ENCODE peak calls at places on chromosomes 11 and 22, in nine cellular contexts. E is choroid plexus epithelial cell, N is endothelial cell, K is GM13977, C is osteocyte, Y is lower leg skin, M is neural progenitor cell, G is left ventricle myocardium inferior, Z is OCI-LY7. U is an unnamed sample.

GRCh38 chr22:26447594-26448329 is 18.7 kb downstream of the ASPHD2 start:
- DNase-seq in C (no peak), Y (no peak), E (no peak), K (no peak), G (no peak), N (no peak), M (no peak), Z (no peak), U (no peak)

GRCh38 chr11:76048763-76049162 is 157.5 kb downstream of the WNT11 start:
- DNase-seq in K (no peak), G (no peak), M (peak; percentile 40), C (no peak), Z (peak; percentile 92), Y (no peak), N (no peak), E (no peak), U (no peak)

GRCh38 chr11:92322225-92322624 is 97.6 kb downstream of the FAT3 start:
- DNase-seq in E (peak; percentile 30), Y (no peak), K (no peak), N (no peak), G (no peak), M (no peak), C (no peak), Z (no peak), U (no peak)

GRCh38 chr22:23767673-23768548 is at the start of gene CHCHD10:
- DNase-seq in K (peak; percentile 93), M (peak; percentile 94), Z (peak; percentile 89), G (peak; percentile 87), N (peak; percentile 94), Y (peak; percentile 74), C (peak; percentile 93), E (peak; percentile 70), U (peak; percentile 86)

GRCh38 chr22:37464181-37464580 is 22.0 kb downstream of the MFNG start:
- DNase-seq in K (peak; percentile 62), Z (peak; percentile 78), C (no peak), E (no peak), N (no peak), G (no peak), M (no peak), Y (no peak), U (peak; percentile 59)

GRCh38 chr22:29050457-29050856 is 11.2 kb downstream of the C22orf31 start:
- DNase-seq in N (no peak), Z (no peak), K (no peak), G (no peak), E (no peak), Y (no peak), M (no peak), C (no peak), U (no peak)

GRCh38 chr22:18973264-18974031 is 37.4 kb upstream of the PRODH start:
- DNase-seq in M (peak; percentile 18), E (no peak), Y (no peak), Z (no peak), G (no peak), C (no peak), N (no peak), K (no peak), U (no peak)

GRCh38 chr11:65997286-65997685 is 4.7 kb downstream of the EIF1AD start:
- DNase-seq in Z (no peak), Y (no peak), M (no peak), C (no peak), N (no peak), G (no peak), K (no peak), E (peak; percentile 18), U (no peak)

GRCh38 chr11:119107538-119108150 is 500 bp downstream of the C2CD2L start:
- DNase-seq in Z (peak; percentile 45), Y (no peak), N (no peak), C (no peak), M (peak; percentile 52), E (no peak), G (no peak), K (peak; percentile 52), U (no peak)

GRCh38 chr11:45083544-45084087 is 62.8 kb upstream of the PRDM11 start:
- DNase-seq in G (no peak), N (no peak), Y (no peak), E (no peak), C (no peak), Z (peak; percentile 45), M (peak; percentile 57), K (no peak), U (no peak)

GRCh38 chr11:95923730-95924413 is at the start of gene MTMR2:
- DNase-seq in N (peak; percentile 84), E (peak; percentile 77), Y (peak; percentile 53), G (peak; percentile 80), K (peak; percentile 84), M (peak; percentile 92), Z (peak; percentile 43), C (peak; percentile 92), U (peak; percentile 90)

GRCh38 chr11:86668929-86669328 is 3.5 kb downstream of the ME3 start:
- DNase-seq in E (no peak), C (no peak), Z (no peak), N (no peak), M (no peak), K (no peak), Y (no peak), G (no peak), U (no peak)

GRCh38 chr11:46006418-46007070 is 84.1 kb downstream of the LARGE2 start:
- DNase-seq in G (no peak), Y (peak; percentile 27), M (peak; percentile 81), K (peak; percentile 70), E (peak; percentile 89), Z (peak; percentile 83), N (peak; percentile 31), C (no peak), U (peak; percentile 59)

GRCh38 chr11:96237759-96238158 is 105.2 kb downstream of the MAML2 start:
- DNase-seq in Z (no peak), E (no peak), M (peak; percentile 39), G (no peak), Y (no peak), C (no peak), K (no peak), N (no peak), U (no peak)

GRCh38 chr11:106228996-106229395 is 151.5 kb downstream of the AASDHPPT start:
- DNase-seq in C (no peak), G (no peak), Y (no peak), K (no peak), N (no peak), M (no peak), Z (no peak), E (peak; percentile 19), U (no peak)

GRCh38 chr11:47499160-47499559 is 50.2 kb upstream of the RAPSN start:
- DNase-seq in C (no peak), N (no peak), M (no peak), Z (no peak), G (no peak), K (no peak), E (no peak), Y (no peak), U (no peak)

GRCh38 chr11:61963282-61964057 is 4.0 kb downstream of the FTH1 start:
- DNase-seq in N (no peak), M (no peak), C (no peak), G (no peak), K (no peak), Z (peak; percentile 74), E (peak; percentile 73), Y (no peak), U (no peak)

GRCh38 chr11:111365722-111366559 is 13.1 kb downstream of the POU2AF1 start:
- DNase-seq in C (no peak), N (no peak), K (no peak), M (no peak), Z (no peak), E (no peak), G (no peak), Y (no peak), U (no peak)

GRCh38 chr22:20771918-20772625 is 1.8 kb upstream of the SERPIND1 start:
- DNase-seq in C (no peak), E (no peak), N (peak; percentile 24), Y (no peak), G (no peak), Z (no peak), M (peak; percentile 46), K (no peak), U (no peak)

DNA sequence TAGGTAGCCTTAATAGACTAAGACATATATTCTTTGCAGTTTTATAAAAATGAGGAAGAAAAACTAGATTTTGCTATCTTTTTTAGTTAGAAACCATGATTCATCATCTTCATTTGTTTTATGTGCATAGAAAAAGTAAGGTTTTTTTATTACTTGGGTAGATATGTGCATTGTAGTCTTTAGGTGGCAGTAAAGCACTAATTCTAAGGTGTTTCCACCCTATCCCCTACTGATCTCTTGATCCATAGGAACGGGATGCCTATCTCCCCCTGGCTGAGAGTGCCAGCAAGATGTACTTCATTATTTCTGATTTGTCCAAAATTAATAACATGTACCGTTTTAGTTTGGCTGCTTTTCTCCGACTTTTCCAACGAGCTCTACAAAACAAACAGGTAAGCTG is 148.1 kb downstream of the DYNC2H1 start:
- DNase-seq in N (no peak), Y (no peak), Z (no peak), G (no peak), E (peak; percentile 57), M (peak; percentile 14), K (no peak), C (no peak), U (no peak)
- TF ChIP-seq CTCF in N (no peak), Y (no peak), Z (peak; percentile 53), G (no peak), E (peak; percentile 54), M (peak; percentile 48), K (no peak), C (peak; percentile 53), U (no peak)

GRCh38 chr22:31995046-31995445 is 48.0 kb upstream of the SLC5A1 start:
- DNase-seq in Y (no peak), C (no peak), N (no peak), K (no peak), E (peak; percentile 24), M (peak; percentile 18), G (no peak), Z (peak; percentile 10), U (no peak)
- TF ChIP-seq CTCF in Y (no peak), C (no peak), N (peak; percentile 59), K (no peak), E (peak; percentile 46), M (peak; percentile 49), G (peak; percentile 12), Z (peak; percentile 65), U (no peak)

GRCh38 chr11:102451693-102452460 is 688 bp downstream of the TMEM123 start:
- DNase-seq in G (peak; percentile 70), M (peak; percentile 82), Z (peak; percentile 94), Y (peak; percentile 49), E (peak; percentile 48), N (peak; percentile 53), C (no peak), K (peak; percentile 81), U (peak; percentile 75)
- TF ChIP-seq CTCF in G (no peak), M (peak; percentile 29), Z (peak; percentile 71), Y (no peak), E (peak; percentile 22), N (no peak), C (peak; percentile 32), K (peak; percentile 50), U (peak; percentile 29)

DNA sequence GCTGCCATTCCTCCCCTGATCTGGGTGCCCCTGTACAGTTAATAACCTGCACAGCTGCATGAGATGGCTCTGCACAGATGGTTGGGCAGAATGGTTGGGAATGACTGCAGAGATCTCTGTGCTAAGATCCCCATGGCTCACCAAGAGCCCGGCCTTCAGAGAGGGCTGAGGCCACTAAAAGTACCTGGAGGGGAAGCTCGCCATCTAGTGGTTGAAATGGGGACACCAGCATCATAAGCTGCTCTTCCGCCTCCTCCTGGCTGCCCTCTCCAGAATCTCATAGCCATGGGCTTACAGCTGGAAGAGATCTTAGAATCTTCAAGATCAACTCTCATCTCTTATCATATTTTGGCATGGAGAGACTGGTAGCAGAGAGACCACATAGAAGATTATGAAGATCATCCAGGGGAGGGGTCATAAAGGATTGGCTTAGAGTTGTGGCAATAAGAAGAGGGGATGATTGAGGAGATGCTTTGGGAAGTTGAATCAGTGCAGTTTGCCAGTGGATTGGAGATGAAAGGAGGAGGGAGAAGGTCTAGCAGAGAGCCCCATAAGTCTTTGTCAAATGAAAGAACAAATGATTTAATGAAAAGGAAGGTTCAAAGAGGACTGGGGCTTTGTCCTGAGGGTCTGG is 22.0 kb upstream of the TLCD5 start:
- DNase-seq in C (no peak), N (peak; percentile 78), Y (peak; percentile 78), G (peak; percentile 51), M (peak; percentile 87), Z (peak; percentile 71), E (peak; percentile 79), K (peak; percentile 74), U (peak; percentile 82)
- TF ChIP-seq CTCF in C (peak; percentile 89), N (peak; percentile 87), Y (peak; percentile 58), G (peak; percentile 95), M (peak; percentile 96), Z (peak; percentile 96), E (peak; percentile 91), K (peak; percentile 98), U (peak; percentile 92)